ENCODE peak calls at places on chromosomes 1 and 21, in six cellular contexts. Y, S, U, W, P and B are unnamed samples.

GRCh38 chr21:42319851-42320602 is 4.8 kb upstream of the TFF3 start:
- DNase-seq in Y (no peak), S (no peak), U (peak; percentile 21), W (no peak), P (no peak), B (no peak)

GRCh38 chr1:228101994-228102790 is 933 bp downstream of the C1orf35 start:
- DNase-seq in Y (peak; percentile 74), S (peak; percentile 81), U (no peak), W (peak; percentile 70), P (peak; percentile 63), B (no peak)

GRCh38 chr1:154873321-154873950 is 3.4 kb upstream of the KCNN3 start:
- DNase-seq in Y (no peak), S (peak; percentile 18), U (no peak), W (no peak), P (no peak), B (peak; percentile 26)

GRCh38 chr1:222167896-222168295 is 380.0 kb downstream of the HHIPL2 start:
- DNase-seq in Y (no peak), S (no peak), U (no peak), W (no peak), P (no peak), B (no peak)

GRCh38 chr1:13228343-13228781 is 2.4 kb upstream of the PRAMEF18 start:
- DNase-seq in Y (peak; percentile 52), S (peak; percentile 59), U (no peak), W (peak; percentile 49), P (no peak), B (no peak)

GRCh38 chr1:221315330-221315729 is 426.6 kb downstream of the DUSP10 start:
- DNase-seq in Y (no peak), S (no peak), U (no peak), W (no peak), P (no peak), B (no peak)

GRCh38 chr1:192601145-192602048 is 25.8 kb downstream of the RGS1 start:
- DNase-seq in Y (no peak), S (no peak), U (no peak), W (no peak), P (no peak), B (no peak)

GRCh38 chr1:204984499-204984898 is 58.5 kb upstream of the CNTN2 start:
- DNase-seq in Y (no peak), S (no peak), U (no peak), W (no peak), P (no peak), B (no peak)

GRCh38 chr1:113768916-113769598 is 9.8 kb upstream of the PHTF1 start:
- DNase-seq in Y (no peak), S (no peak), U (no peak), W (no peak), P (no peak), B (no peak)

GRCh38 chr1:11728126-11728806 is 7.7 kb upstream of the AGTRAP start:
- DNase-seq in Y (no peak), S (no peak), U (no peak), W (no peak), P (no peak), B (no peak)

GRCh38 chr1:38608202-38608864 is 251.2 kb downstream of the RRAGC start:
- DNase-seq in Y (no peak), S (no peak), U (no peak), W (no peak), P (no peak), B (no peak)

GRCh38 chr1:246565751-246566127 is 322 bp downstream of the TFB2M start:
- DNase-seq in Y (no peak), S (no peak), U (no peak), W (no peak), P (no peak), B (no peak)

GRCh38 chr1:244545511-244545910 is 84.4 kb downstream of the CATSPERE start:
- DNase-seq in Y (no peak), S (no peak), U (no peak), W (no peak), P (no peak), B (no peak)

GRCh38 chr1:223853275-223853674 is 7.5 kb upstream of the TP53BP2 start:
- DNase-seq in Y (no peak), S (no peak), U (no peak), W (no peak), P (no peak), B (no peak)

GRCh38 chr1:22633697-22634463 is 2.5 kb upstream of the C1QA start:
- DNase-seq in Y (no peak), S (no peak), U (no peak), W (no peak), P (no peak), B (no peak)
- H3K27me3 ChIP-seq in Y (no peaks in the 10 kb centered on the region), S (peaks cover 5% of the 10 kb centered on the region), U (peaks cover 7% of the 10 kb centered on the region), W (no peaks in the 10 kb centered on the region), P (no peaks in the 10 kb centered on the region), B (no peaks in the 10 kb centered on the region)

GRCh38 chr1:94819584-94819944 is 593 bp upstream of the SLC44A3 start:
- DNase-seq in Y (no peak), S (no peak), U (no peak), W (no peak), P (no peak), B (no peak)

GRCh38 chr1:94821636-94822305 is 1.6 kb downstream of the SLC44A3 start:
- DNase-seq in Y (no peak), S (no peak), U (no peak), W (no peak), P (no peak), B (no peak)

GRCh38 chr1:94819945-94820746 is at the start of gene SLC44A3:
- DNase-seq in Y (peak; percentile 74), S (peak; percentile 85), U (no peak), W (no peak), P (peak; percentile 63), B (peak; percentile 87)

GRCh38 chr1:94823116-94823515 is 3.0 kb downstream of the SLC44A3 start:
- DNase-seq in Y (no peak), S (no peak), U (no peak), W (no peak), P (no peak), B (no peak)

GRCh38 chr1:94820918-94821317 is 761 bp downstream of the SLC44A3 start:
- DNase-seq in Y (no peak), S (no peak), U (no peak), W (no peak), P (no peak), B (no peak)
- H3K4me3 ChIP-seq in Y (peak overlapping the region; percentile 55), S (peak overlapping the region; percentile 66), U (no peak overlapping the region), W (no peak overlapping the region), P (peak overlapping the region; percentile 63), B (peak overlapping the region; percentile 54)

DNA sequence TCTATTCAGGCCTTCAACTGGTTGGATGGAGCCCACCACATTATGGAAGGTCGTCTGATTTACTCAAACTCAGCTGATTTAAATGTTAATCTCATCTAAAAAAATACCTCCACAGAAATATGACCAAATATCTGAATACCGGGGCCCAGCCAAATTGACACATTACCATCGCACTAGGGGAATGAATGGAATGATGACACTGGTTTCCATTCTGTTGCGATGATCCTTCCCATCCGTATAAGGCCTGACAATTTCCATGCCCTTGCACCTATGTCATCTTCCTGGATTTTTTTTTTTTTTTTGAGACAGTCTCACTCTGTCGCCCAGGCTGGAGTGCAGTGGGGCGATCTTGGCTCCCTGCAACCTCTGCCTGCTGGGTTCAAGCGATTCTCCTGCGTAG is 397.5 kb downstream of the KIF26B start:
- DNase-seq in Y (no peak), S (no peak), U (no peak), W (no peak), P (no peak), B (no peak)
- H3K27me3 ChIP-seq in Y (no peaks in the 10 kb centered on the region), S (no peaks in the 10 kb centered on the region), U (no peaks in the 10 kb centered on the region), W (no peaks in the 10 kb centered on the region), P (no peaks in the 10 kb centered on the region), B (no peaks in the 10 kb centered on the region)

DNA sequence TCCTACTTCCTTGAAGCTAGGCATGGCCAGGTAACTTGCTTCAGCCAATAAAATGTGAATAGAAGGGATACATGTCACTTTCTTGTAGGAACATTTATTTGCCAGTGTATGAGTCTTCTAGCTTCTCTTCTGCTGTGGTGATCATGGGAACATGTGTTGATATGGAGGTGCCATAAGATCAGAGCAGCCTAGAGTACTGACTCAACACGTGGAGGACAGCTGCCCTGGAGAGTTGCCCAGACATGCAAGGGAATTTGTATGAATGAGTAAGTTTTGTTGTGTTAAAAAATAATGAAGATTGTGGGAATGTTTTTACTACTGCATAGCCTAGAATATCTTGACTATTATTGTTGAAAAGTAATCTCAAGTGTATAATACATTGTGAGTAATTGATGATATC is 502.3 kb downstream of the NUF2 start:
- DNase-seq in Y (no peak), S (no peak), U (no peak), W (no peak), P (peak; percentile 9), B (peak; percentile 46)
- H3K4me3 ChIP-seq in Y (no peak overlapping the region), S (no peak overlapping the region), U (no peak overlapping the region), W (no peak overlapping the region), P (no peak overlapping the region), B (no peak overlapping the region)

GRCh38 chr1:156652992-156653355 is 11.1 kb downstream of the BCAN start:
- DNase-seq in Y (no peak), S (no peak), U (no peak), W (no peak), P (no peak), B (no peak)
- H3K27me3 ChIP-seq in Y (no peaks in the 10 kb centered on the region), S (peaks cover 47% of the 10 kb centered on the region), U (peaks cover 9% of the 10 kb centered on the region), W (peaks cover 33% of the 10 kb centered on the region), P (no peaks in the 10 kb centered on the region), B (no peaks in the 10 kb centered on the region)

DNA sequence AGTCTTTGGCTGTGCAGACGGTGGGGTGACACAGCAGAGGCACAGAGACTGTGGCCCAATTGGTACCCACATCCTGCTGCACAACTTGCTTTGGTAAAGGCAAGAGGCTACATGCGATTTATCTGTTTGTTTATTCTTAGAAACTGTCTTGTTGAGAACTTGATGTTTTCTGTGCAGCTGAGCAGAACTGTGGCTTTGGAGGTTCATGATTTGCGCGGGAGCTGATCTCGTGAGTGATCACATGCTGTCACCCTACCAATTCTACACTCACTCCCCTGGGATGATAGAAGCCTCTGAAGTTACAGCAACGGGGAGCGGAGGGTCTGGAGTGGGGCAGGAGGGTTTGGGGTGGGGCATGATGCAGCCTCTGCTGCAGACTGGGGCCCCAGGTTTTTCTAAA is 83.7 kb downstream of the GRIK3 start:
- DNase-seq in Y (no peak), S (no peak), U (no peak), W (no peak), P (no peak), B (no peak)
- H3K4me3 ChIP-seq in Y (no peak overlapping the region), S (no peak overlapping the region), U (no peak overlapping the region), W (no peak overlapping the region), P (no peak overlapping the region), B (no peak overlapping the region)